ENCODE peak calls at places on chromosomes 4 and X, in six cellular contexts. One of them, this sample, is unnamed.

GRCh38 chrX:43741843-43742573 is 85.9 kb downstream of the MAOA start:
- DNase-seq in ascending aorta: no peak
- DNase-seq in neural progenitor cell: no peak
- DNase-seq in pancreas: no peak
- DNase-seq in epithelial cell of esophagus: peak
- DNase-seq in colonic mucosa: no peak
- DNase-seq in this sample: no peak

GRCh38 chr4:1116837-1117236 is 3.5 kb upstream of the RNF212 start:
- DNase-seq in ascending aorta: no peak
- DNase-seq in neural progenitor cell: no peak
- DNase-seq in pancreas: no peak
- DNase-seq in epithelial cell of esophagus: no peak
- DNase-seq in colonic mucosa: no peak
- DNase-seq in this sample: no peak

GRCh38 chr4:112170451-112170993 is 25.3 kb downstream of the FAM241A start:
- DNase-seq in ascending aorta: no peak
- DNase-seq in neural progenitor cell: no peak
- DNase-seq in pancreas: no peak
- DNase-seq in epithelial cell of esophagus: peak
- DNase-seq in colonic mucosa: no peak
- DNase-seq in this sample: no peak

GRCh38 chr4:27684501-27685077 is 823.9 kb downstream of the STIM2 start:
- DNase-seq in ascending aorta: no peak
- DNase-seq in neural progenitor cell: peak
- DNase-seq in pancreas: peak
- DNase-seq in epithelial cell of esophagus: peak
- DNase-seq in colonic mucosa: peak
- DNase-seq in this sample: peak

GRCh38 chr4:891747-892146 is 40.4 kb downstream of the GAK start:
- DNase-seq in ascending aorta: no peak
- DNase-seq in neural progenitor cell: peak
- DNase-seq in pancreas: no peak
- DNase-seq in epithelial cell of esophagus: no peak
- DNase-seq in colonic mucosa: no peak
- DNase-seq in this sample: no peak

GRCh38 chr4:157121396-157121795 is 45.4 kb downstream of the GLRB start:
- DNase-seq in ascending aorta: no peak
- DNase-seq in neural progenitor cell: no peak
- DNase-seq in pancreas: no peak
- DNase-seq in epithelial cell of esophagus: no peak
- DNase-seq in colonic mucosa: no peak
- DNase-seq in this sample: no peak

GRCh38 chrX:107677501-107677901 is 49.2 kb downstream of the PRPS1 start:
- DNase-seq in ascending aorta: no peak
- DNase-seq in neural progenitor cell: peak
- DNase-seq in pancreas: no peak
- DNase-seq in epithelial cell of esophagus: peak
- DNase-seq in colonic mucosa: no peak
- DNase-seq in this sample: no peak

GRCh38 chrX:23374291-23374690 is 39.6 kb downstream of the PTCHD1 start:
- DNase-seq in ascending aorta: no peak
- DNase-seq in neural progenitor cell: peak
- DNase-seq in pancreas: no peak
- DNase-seq in epithelial cell of esophagus: peak
- DNase-seq in colonic mucosa: no peak
- DNase-seq in this sample: no peak

GRCh38 chr4:84814100-84814750 is 152.3 kb downstream of the WDFY3 start:
- DNase-seq in ascending aorta: peak
- DNase-seq in neural progenitor cell: no peak
- DNase-seq in pancreas: no peak
- DNase-seq in epithelial cell of esophagus: peak
- DNase-seq in colonic mucosa: no peak
- DNase-seq in this sample: no peak

GRCh38 chr4:25915359-25915716 is 1.3 kb downstream of the SMIM20 start:
- DNase-seq in ascending aorta: no peak
- DNase-seq in neural progenitor cell: no peak
- DNase-seq in pancreas: no peak
- DNase-seq in epithelial cell of esophagus: no peak
- DNase-seq in colonic mucosa: no peak
- DNase-seq in this sample: no peak

GRCh38 chrX:103092942-103093341 is at the start of gene NXF3:
- DNase-seq in ascending aorta: no peak
- DNase-seq in neural progenitor cell: no peak
- DNase-seq in pancreas: no peak
- DNase-seq in epithelial cell of esophagus: no peak
- DNase-seq in colonic mucosa: no peak
- DNase-seq in this sample: no peak

GRCh38 chrX:1389181-1389992 is 2.5 kb downstream of the SLC25A6 start:
- DNase-seq in ascending aorta: no peak
- DNase-seq in neural progenitor cell: no peak
- DNase-seq in pancreas: peak
- DNase-seq in epithelial cell of esophagus: no peak
- DNase-seq in colonic mucosa: no peak
- DNase-seq in this sample: no peak

GRCh38 chrX:14712096-14712495 is 160.8 kb downstream of the FANCB start:
- DNase-seq in ascending aorta: no peak
- DNase-seq in neural progenitor cell: peak
- DNase-seq in pancreas: no peak
- DNase-seq in epithelial cell of esophagus: no peak
- DNase-seq in colonic mucosa: no peak
- DNase-seq in this sample: no peak

GRCh38 chrX:23790147-23790497 is 7.1 kb downstream of the SAT1 start:
- DNase-seq in ascending aorta: no peak
- DNase-seq in neural progenitor cell: no peak
- DNase-seq in pancreas: no peak
- DNase-seq in epithelial cell of esophagus: no peak
- DNase-seq in colonic mucosa: no peak
- DNase-seq in this sample: no peak

GRCh38 chrX:149571770-149572169 is 15.5 kb downstream of the MAGEA9B start:
- DNase-seq in ascending aorta: no peak
- DNase-seq in neural progenitor cell: no peak
- DNase-seq in pancreas: no peak
- DNase-seq in epithelial cell of esophagus: no peak
- DNase-seq in colonic mucosa: peak
- DNase-seq in this sample: no peak

GRCh38 chrX:48616575-48616974 is 19.3 kb downstream of the WDR13 start:
- DNase-seq in ascending aorta: no peak
- DNase-seq in neural progenitor cell: no peak
- DNase-seq in pancreas: peak
- DNase-seq in epithelial cell of esophagus: no peak
- DNase-seq in colonic mucosa: no peak
- DNase-seq in this sample: no peak

GRCh38 chr4:113141901-113142346 is 92.5 kb downstream of the ANK2 start:
- DNase-seq in ascending aorta: no peak
- DNase-seq in neural progenitor cell: no peak
- DNase-seq in pancreas: no peak
- DNase-seq in epithelial cell of esophagus: no peak
- DNase-seq in colonic mucosa: no peak
- DNase-seq in this sample: peak

GRCh38 chrX:153578200-153578835 is 20.6 kb downstream of the CCNQ start:
- DNase-seq in ascending aorta: no peak
- DNase-seq in neural progenitor cell: peak
- DNase-seq in pancreas: no peak
- DNase-seq in epithelial cell of esophagus: no peak
- DNase-seq in colonic mucosa: no peak
- DNase-seq in this sample: no peak

GRCh38 chrX:10884246-10884645 is 226.9 kb upstream of the HCCS start:
- DNase-seq in ascending aorta: no peak
- DNase-seq in neural progenitor cell: no peak
- DNase-seq in pancreas: no peak
- DNase-seq in epithelial cell of esophagus: no peak
- DNase-seq in colonic mucosa: no peak
- DNase-seq in this sample: no peak

GRCh38 chr4:73730292-73730691 is 10.1 kb upstream of the CXCL8 start:
- DNase-seq in ascending aorta: no peak
- DNase-seq in neural progenitor cell: no peak
- DNase-seq in pancreas: no peak
- DNase-seq in epithelial cell of esophagus: peak
- DNase-seq in colonic mucosa: no peak
- DNase-seq in this sample: no peak

GRCh38 chrX:139237141-139237540 is 293.4 kb upstream of the F9 start:
- DNase-seq in ascending aorta: no peak
- DNase-seq in neural progenitor cell: no peak
- DNase-seq in pancreas: no peak
- DNase-seq in epithelial cell of esophagus: no peak
- DNase-seq in colonic mucosa: no peak
- DNase-seq in this sample: no peak

GRCh38 chrX:2320089-2320488 is 180.7 kb downstream of the DHRSX start:
- DNase-seq in ascending aorta: no peak
- DNase-seq in neural progenitor cell: no peak
- DNase-seq in pancreas: no peak
- DNase-seq in epithelial cell of esophagus: no peak
- DNase-seq in colonic mucosa: no peak
- DNase-seq in this sample: no peak

GRCh38 chrX:69018416-69019072 is 146.7 kb downstream of the PJA1 start:
- DNase-seq in ascending aorta: no peak
- DNase-seq in neural progenitor cell: no peak
- DNase-seq in pancreas: no peak
- DNase-seq in epithelial cell of esophagus: no peak
- DNase-seq in colonic mucosa: no peak
- DNase-seq in this sample: no peak

GRCh38 chr4:10667651-10668341 is 16.8 kb downstream of the CLNK start:
- DNase-seq in ascending aorta: no peak
- DNase-seq in neural progenitor cell: peak
- DNase-seq in pancreas: no peak
- DNase-seq in epithelial cell of esophagus: peak
- DNase-seq in colonic mucosa: no peak
- DNase-seq in this sample: no peak

GRCh38 chr4:6647582-6648230 is 7.2 kb downstream of the MRFAP1 start:
- DNase-seq in ascending aorta: no peak
- DNase-seq in neural progenitor cell: no peak
- DNase-seq in pancreas: no peak
- DNase-seq in epithelial cell of esophagus: no peak
- DNase-seq in colonic mucosa: no peak
- DNase-seq in this sample: no peak

GRCh38 chr4:146654976-146655761 is 16.5 kb downstream of the POU4F2 start:
- DNase-seq in ascending aorta: no peak
- DNase-seq in neural progenitor cell: peak
- DNase-seq in pancreas: peak
- DNase-seq in epithelial cell of esophagus: no peak
- DNase-seq in colonic mucosa: no peak
- DNase-seq in this sample: no peak

GRCh38 chr4:175891863-175892262 is 79.8 kb upstream of the GPM6A start:
- DNase-seq in ascending aorta: no peak
- DNase-seq in neural progenitor cell: peak
- DNase-seq in pancreas: no peak
- DNase-seq in epithelial cell of esophagus: peak
- DNase-seq in colonic mucosa: no peak
- DNase-seq in this sample: peak

GRCh38 chrX:40173662-40174593 is 76.2 kb upstream of the BCOR start:
- DNase-seq in ascending aorta: no peak
- DNase-seq in neural progenitor cell: peak
- DNase-seq in pancreas: no peak
- DNase-seq in epithelial cell of esophagus: no peak
- DNase-seq in colonic mucosa: peak
- DNase-seq in this sample: peak

GRCh38 chrX:153671589-153672530 is 1.8 kb downstream of the PNCK start:
- DNase-seq in ascending aorta: no peak
- DNase-seq in neural progenitor cell: no peak
- DNase-seq in pancreas: peak
- DNase-seq in epithelial cell of esophagus: no peak
- DNase-seq in colonic mucosa: no peak
- DNase-seq in this sample: no peak

GRCh38 chr4:32847466-32847865 is 2127.3 kb downstream of the PCDH7 start:
- DNase-seq in ascending aorta: no peak
- DNase-seq in neural progenitor cell: peak
- DNase-seq in pancreas: no peak
- DNase-seq in epithelial cell of esophagus: peak
- DNase-seq in colonic mucosa: no peak
- DNase-seq in this sample: no peak
- H3K4me3 ChIP-seq in ascending aorta: no peak
- H3K4me3 ChIP-seq in neural progenitor cell: no peak
- H3K4me3 ChIP-seq in pancreas: no peak
- H3K4me3 ChIP-seq in epithelial cell of esophagus: no peak
- H3K4me3 ChIP-seq in colonic mucosa: no peak
- H3K4me3 ChIP-seq in this sample: no peak

DNA sequence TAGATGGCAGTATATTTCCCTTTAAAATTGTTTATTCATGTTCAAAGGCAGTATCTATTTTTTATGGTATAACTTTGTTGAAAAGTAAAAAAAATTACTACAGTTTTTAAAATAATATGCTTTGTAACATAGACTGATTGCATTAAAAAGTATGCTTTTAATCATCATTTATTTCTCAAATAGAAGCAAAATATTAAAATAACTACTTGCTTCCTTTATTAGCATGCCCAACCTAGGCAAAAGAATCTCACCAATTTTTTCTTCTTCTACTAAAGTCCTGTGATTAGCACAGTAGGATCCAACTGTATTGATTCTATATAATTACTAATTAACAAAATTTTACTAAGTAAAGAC is 69.6 kb upstream of the NFKB1 start:
- DNase-seq in ascending aorta: no peak
- DNase-seq in neural progenitor cell: no peak
- DNase-seq in pancreas: no peak
- DNase-seq in epithelial cell of esophagus: no peak
- DNase-seq in colonic mucosa: no peak
- DNase-seq in this sample: no peak
- TF ChIP-seq CTCF in ascending aorta: no peak
- TF ChIP-seq CTCF in neural progenitor cell: no peak
- TF ChIP-seq CTCF in pancreas: no peak
- TF ChIP-seq CTCF in epithelial cell of esophagus: no peak
- TF ChIP-seq CTCF in colonic mucosa: no peak
- TF ChIP-seq CTCF in this sample: no peak

GRCh38 chrX:19377799-19378198 is 34.1 kb downstream of the PDHA1 start:
- DNase-seq in ascending aorta: no peak
- DNase-seq in neural progenitor cell: no peak
- DNase-seq in pancreas: no peak
- DNase-seq in epithelial cell of esophagus: no peak
- DNase-seq in colonic mucosa: no peak
- DNase-seq in this sample: no peak
- H3K4me3 ChIP-seq in ascending aorta: no peak
- H3K4me3 ChIP-seq in neural progenitor cell: no peak
- H3K4me3 ChIP-seq in pancreas: no peak
- H3K4me3 ChIP-seq in epithelial cell of esophagus: no peak
- H3K4me3 ChIP-seq in colonic mucosa: no peak
- H3K4me3 ChIP-seq in this sample: no peak

GRCh38 chr4:159520074-159520473 is 417.2 kb downstream of the RAPGEF2 start:
- DNase-seq in ascending aorta: no peak
- DNase-seq in neural progenitor cell: no peak
- DNase-seq in pancreas: no peak
- DNase-seq in epithelial cell of esophagus: no peak
- DNase-seq in colonic mucosa: no peak
- DNase-seq in this sample: no peak

GRCh38 chr4:159515314-159516025 is 412.6 kb downstream of the RAPGEF2 start:
- DNase-seq in ascending aorta: no peak
- DNase-seq in neural progenitor cell: no peak
- DNase-seq in pancreas: no peak
- DNase-seq in epithelial cell of esophagus: no peak
- DNase-seq in colonic mucosa: no peak
- DNase-seq in this sample: no peak

DNA sequence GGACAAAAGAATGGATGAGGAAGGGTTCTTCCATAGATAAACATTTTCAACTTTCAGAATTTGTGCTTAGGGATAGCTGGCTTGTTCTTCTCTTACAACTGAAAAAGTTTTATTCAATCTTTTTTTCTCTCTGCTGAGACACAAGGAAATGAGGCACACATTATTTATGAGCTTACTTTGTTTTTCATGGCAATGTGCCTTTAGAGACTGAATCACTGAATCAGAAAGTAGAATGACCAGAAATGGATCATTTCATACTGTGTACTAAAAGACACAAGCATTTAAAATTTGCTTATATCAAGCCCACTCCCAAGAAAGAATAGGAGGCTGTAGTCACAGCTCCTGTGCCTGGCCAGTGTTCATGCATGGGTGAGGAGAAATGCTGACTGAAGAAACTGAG is 413.7 kb downstream of the RAPGEF2 start:
- DNase-seq in ascending aorta: no peak
- DNase-seq in neural progenitor cell: no peak
- DNase-seq in pancreas: no peak
- DNase-seq in epithelial cell of esophagus: no peak
- DNase-seq in colonic mucosa: no peak
- DNase-seq in this sample: no peak
- TF ChIP-seq CTCF in ascending aorta: no peak
- TF ChIP-seq CTCF in neural progenitor cell: no peak
- TF ChIP-seq CTCF in pancreas: no peak
- TF ChIP-seq CTCF in epithelial cell of esophagus: no peak
- TF ChIP-seq CTCF in colonic mucosa: no peak
- TF ChIP-seq CTCF in this sample: no peak

This sample was measured in prostate gland.